ENCODE peak calls at places on chromosomes 12 and 14, in eight cellular contexts. One of them, this sample, is unnamed.

GRCh38 chr14:22664261-22664660 is 20.1 kb upstream of the OR6J1 start:
- DNase-seq in hepatic stellate cell: no peak
- DNase-seq in IMR-90: no peak
- DNase-seq in left ventricle myocardium superior: no peak
- DNase-seq in midbrain: no peak
- DNase-seq in left lung: no peak
- DNase-seq in activated CD4-positive, CD25-positive, alpha-beta regulatory T cell: no peak
- DNase-seq in left ventricle myocardium inferior: no peak
- DNase-seq in this sample: no peak

GRCh38 chr12:82996168-82996812 is 309.6 kb downstream of the TMTC2 start:
- DNase-seq in hepatic stellate cell: no peak
- DNase-seq in midbrain: no peak
- DNase-seq in left ventricle myocardium inferior: no peak
- DNase-seq in left ventricle myocardium superior: no peak
- DNase-seq in activated CD4-positive, CD25-positive, alpha-beta regulatory T cell: no peak
- DNase-seq in IMR-90: no peak
- DNase-seq in left lung: no peak
- DNase-seq in this sample: no peak

GRCh38 chr12:110809149-110809548 is 37.6 kb upstream of the CCDC63 start:
- DNase-seq in midbrain: no peak
- DNase-seq in left ventricle myocardium inferior: no peak
- DNase-seq in hepatic stellate cell: no peak
- DNase-seq in left ventricle myocardium superior: no peak
- DNase-seq in activated CD4-positive, CD25-positive, alpha-beta regulatory T cell: no peak
- DNase-seq in left lung: no peak
- DNase-seq in IMR-90: no peak
- DNase-seq in this sample: no peak

GRCh38 chr12:94169495-94169894 is 21.1 kb downstream of the PLXNC1 start:
- DNase-seq in left ventricle myocardium superior: no peak
- DNase-seq in activated CD4-positive, CD25-positive, alpha-beta regulatory T cell: no peak
- DNase-seq in left ventricle myocardium inferior: no peak
- DNase-seq in IMR-90: no peak
- DNase-seq in left lung: no peak
- DNase-seq in hepatic stellate cell: no peak
- DNase-seq in midbrain: no peak
- DNase-seq in this sample: no peak

GRCh38 chr12:121529184-121529583 is 51.6 kb downstream of the KDM2B start:
- DNase-seq in left ventricle myocardium superior: no peak
- DNase-seq in left ventricle myocardium inferior: no peak
- DNase-seq in activated CD4-positive, CD25-positive, alpha-beta regulatory T cell: no peak
- DNase-seq in left lung: no peak
- DNase-seq in hepatic stellate cell: no peak
- DNase-seq in IMR-90: no peak
- DNase-seq in midbrain: no peak
- DNase-seq in this sample: no peak

GRCh38 chr12:55931780-55932545 is 1.0 kb downstream of the DGKA start:
- DNase-seq in activated CD4-positive, CD25-positive, alpha-beta regulatory T cell: no peak
- DNase-seq in left ventricle myocardium inferior: peak
- DNase-seq in left lung: peak
- DNase-seq in left ventricle myocardium superior: peak
- DNase-seq in IMR-90: peak
- DNase-seq in midbrain: peak
- DNase-seq in hepatic stellate cell: peak
- DNase-seq in this sample: peak

GRCh38 chr14:75702606-75703261 is 41.7 kb downstream of the TTLL5 start:
- DNase-seq in hepatic stellate cell: no peak
- DNase-seq in midbrain: no peak
- DNase-seq in activated CD4-positive, CD25-positive, alpha-beta regulatory T cell: no peak
- DNase-seq in left lung: no peak
- DNase-seq in left ventricle myocardium inferior: no peak
- DNase-seq in IMR-90: peak
- DNase-seq in left ventricle myocardium superior: no peak
- DNase-seq in this sample: peak

GRCh38 chr14:95507701-95508103 is 8.7 kb downstream of the SYNE3 start:
- DNase-seq in IMR-90: peak
- DNase-seq in left ventricle myocardium inferior: no peak
- DNase-seq in left lung: peak
- DNase-seq in hepatic stellate cell: peak
- DNase-seq in activated CD4-positive, CD25-positive, alpha-beta regulatory T cell: no peak
- DNase-seq in midbrain: no peak
- DNase-seq in left ventricle myocardium superior: no peak
- DNase-seq in this sample: no peak

GRCh38 chr12:3054993-3055711 is 22.0 kb upstream of the TSPAN9 start:
- DNase-seq in midbrain: no peak
- DNase-seq in IMR-90: no peak
- DNase-seq in hepatic stellate cell: no peak
- DNase-seq in left lung: peak
- DNase-seq in left ventricle myocardium superior: no peak
- DNase-seq in left ventricle myocardium inferior: no peak
- DNase-seq in activated CD4-positive, CD25-positive, alpha-beta regulatory T cell: no peak
- DNase-seq in this sample: no peak

GRCh38 chr12:92080390-92081285 is 65.0 kb downstream of the BTG1 start:
- DNase-seq in left lung: no peak
- DNase-seq in left ventricle myocardium inferior: no peak
- DNase-seq in left ventricle myocardium superior: no peak
- DNase-seq in activated CD4-positive, CD25-positive, alpha-beta regulatory T cell: no peak
- DNase-seq in midbrain: no peak
- DNase-seq in hepatic stellate cell: peak
- DNase-seq in IMR-90: peak
- DNase-seq in this sample: no peak